ENCODE peak calls at places on chromosome 11, in five cellular contexts. X, V, R, A and H are unnamed samples.
A peak's percentile ranks its signal among the peaks of the same experiment; 100 is the strongest.

GRCh38 chr11:123577081-123577598 is 77.3 kb downstream of the SCN3B start:
- DNase-seq in X (peak; percentile 45), V (peak; percentile 57), R (peak; percentile 54), A (peak; percentile 68), H (no peak)

GRCh38 chr11:16297332-16297731 is 59.0 kb downstream of the SOX6 start:
- DNase-seq in X (no peak), V (no peak), R (no peak), A (no peak), H (no peak)

GRCh38 chr11:118791961-118792578 is 1.1 kb upstream of the DDX6 start:
- DNase-seq in X (peak; percentile 15), V (no peak), R (no peak), A (peak; percentile 28), H (no peak)

GRCh38 chr11:116162541-116163230 is 610.1 kb downstream of the BUD13 start:
- DNase-seq in X (no peak), V (no peak), R (no peak), A (no peak), H (no peak)

GRCh38 chr11:35786188-35786587 is 123.6 kb downstream of the TRIM44 start:
- DNase-seq in X (no peak), V (no peak), R (no peak), A (no peak), H (no peak)

GRCh38 chr11:66371627-66372415 is at the start of gene SLC29A2:
- DNase-seq in X (peak; percentile 61), V (no peak), R (peak; percentile 81), A (peak; percentile 87), H (peak; percentile 61)

GRCh38 chr11:79937935-79938334 is 497.1 kb upstream of the TENM4 start:
- DNase-seq in X (no peak), V (no peak), R (no peak), A (no peak), H (no peak)

GRCh38 chr11:60842688-60843605 is 1.0 kb downstream of the CCDC86 start:
- DNase-seq in X (no peak), V (no peak), R (no peak), A (no peak), H (no peak)

GRCh38 chr11:843086-843704 is 543 bp downstream of the TSPAN4 start:
- DNase-seq in X (no peak), V (no peak), R (peak; percentile 30), A (peak; percentile 38), H (no peak)

GRCh38 chr11:125345706-125346561 is 150.1 kb downstream of the FEZ1 start:
- DNase-seq in X (peak; percentile 25), V (no peak), R (peak; percentile 76), A (peak; percentile 74), H (no peak)

GRCh38 chr11:79860336-79860735 is 419.5 kb upstream of the TENM4 start:
- DNase-seq in X (no peak), V (no peak), R (no peak), A (no peak), H (no peak)